ENCODE peak calls at places on chromosome 2, in eight cellular contexts. One of them, this sample, is unnamed. For H3K4me1 and H3K36me3, the result is how much of the 10 kb centered on the place peaks cover.

GRCh38 chr2:43424262-43425207 is 171.3 kb downstream of the THADA start:
- DNase-seq in heart left ventricle: no peak
- DNase-seq in aorta: no peak
- DNase-seq in neural progenitor cell: no peak
- DNase-seq in A673: no peak
- DNase-seq in prostate gland: no peak
- DNase-seq in fibroblast of lung: peak
- DNase-seq in suprapubic skin: no peak
- DNase-seq in this sample: no peak

GRCh38 chr2:219119422-219120043 is 41.1 kb downstream of the NHEJ1 start:
- DNase-seq in heart left ventricle: peak
- DNase-seq in A673: peak
- DNase-seq in prostate gland: peak
- DNase-seq in suprapubic skin: no peak
- DNase-seq in aorta: peak
- DNase-seq in fibroblast of lung: peak
- DNase-seq in neural progenitor cell: peak
- DNase-seq in this sample: peak

GRCh38 chr2:138058427-138058826 is 94.2 kb downstream of the HNMT start:
- DNase-seq in neural progenitor cell: no peak
- DNase-seq in fibroblast of lung: no peak
- DNase-seq in suprapubic skin: no peak
- DNase-seq in heart left ventricle: no peak
- DNase-seq in prostate gland: no peak
- DNase-seq in aorta: no peak
- DNase-seq in A673: no peak
- DNase-seq in this sample: no peak

GRCh38 chr2:164826293-164827243 is 15.1 kb downstream of the COBLL1 start:
- DNase-seq in suprapubic skin: no peak
- DNase-seq in A673: peak
- DNase-seq in fibroblast of lung: no peak
- DNase-seq in heart left ventricle: peak
- DNase-seq in neural progenitor cell: no peak
- DNase-seq in aorta: peak
- DNase-seq in prostate gland: peak
- DNase-seq in this sample: no peak

GRCh38 chr2:223314831-223315230 is 262.8 kb downstream of the KCNE4 start:
- DNase-seq in A673: peak
- DNase-seq in fibroblast of lung: no peak
- DNase-seq in aorta: no peak
- DNase-seq in neural progenitor cell: no peak
- DNase-seq in suprapubic skin: no peak
- DNase-seq in heart left ventricle: no peak
- DNase-seq in prostate gland: no peak
- DNase-seq in this sample: no peak

GRCh38 chr2:24269270-24269669 is 91.1 kb downstream of the ITSN2 start:
- DNase-seq in fibroblast of lung: no peak
- DNase-seq in suprapubic skin: no peak
- DNase-seq in A673: peak
- DNase-seq in prostate gland: no peak
- DNase-seq in heart left ventricle: no peak
- DNase-seq in aorta: no peak
- DNase-seq in neural progenitor cell: no peak
- DNase-seq in this sample: no peak

GRCh38 chr2:21059885-21060610 is 16.2 kb upstream of the APOB start:
- DNase-seq in A673: no peak
- DNase-seq in prostate gland: no peak
- DNase-seq in heart left ventricle: no peak
- DNase-seq in fibroblast of lung: no peak
- DNase-seq in suprapubic skin: no peak
- DNase-seq in aorta: no peak
- DNase-seq in neural progenitor cell: no peak
- DNase-seq in this sample: no peak

GRCh38 chr2:11505652-11506610 is 27.9 kb upstream of the GREB1 start:
- DNase-seq in prostate gland: no peak
- DNase-seq in aorta: no peak
- DNase-seq in fibroblast of lung: no peak
- DNase-seq in suprapubic skin: no peak
- DNase-seq in neural progenitor cell: no peak
- DNase-seq in A673: no peak
- DNase-seq in heart left ventricle: no peak
- DNase-seq in this sample: no peak

GRCh38 chr2:200477667-200478121 is 32.2 kb downstream of the KCTD18 start:
- DNase-seq in prostate gland: no peak
- DNase-seq in suprapubic skin: no peak
- DNase-seq in neural progenitor cell: no peak
- DNase-seq in heart left ventricle: peak
- DNase-seq in A673: no peak
- DNase-seq in aorta: peak
- DNase-seq in fibroblast of lung: peak
- DNase-seq in this sample: no peak

GRCh38 chr2:240319855-240320560 is 115.5 kb upstream of the GPC1 start:
- DNase-seq in aorta: peak
- DNase-seq in heart left ventricle: peak
- DNase-seq in fibroblast of lung: peak
- DNase-seq in suprapubic skin: no peak
- DNase-seq in prostate gland: no peak
- DNase-seq in neural progenitor cell: peak
- DNase-seq in A673: peak
- DNase-seq in this sample: no peak

GRCh38 chr2:189466656-189467055 is 25.4 kb downstream of the WDR75 start:
- DNase-seq in prostate gland: no peak
- DNase-seq in suprapubic skin: no peak
- DNase-seq in A673: peak
- DNase-seq in aorta: no peak
- DNase-seq in fibroblast of lung: peak
- DNase-seq in heart left ventricle: no peak
- DNase-seq in neural progenitor cell: peak
- DNase-seq in this sample: no peak

GRCh38 chr2:133400411-133400810 is 167.9 kb downstream of the NCKAP5 start:
- DNase-seq in suprapubic skin: no peak
- DNase-seq in neural progenitor cell: no peak
- DNase-seq in prostate gland: no peak
- DNase-seq in heart left ventricle: no peak
- DNase-seq in aorta: no peak
- DNase-seq in A673: no peak
- DNase-seq in fibroblast of lung: no peak
- DNase-seq in this sample: no peak

GRCh38 chr2:46983065-46983801 is 67.6 kb upstream of the MCFD2 start:
- DNase-seq in fibroblast of lung: peak
- DNase-seq in heart left ventricle: no peak
- DNase-seq in neural progenitor cell: no peak
- DNase-seq in suprapubic skin: no peak
- DNase-seq in prostate gland: no peak
- DNase-seq in A673: no peak
- DNase-seq in aorta: peak
- DNase-seq in this sample: no peak

GRCh38 chr2:46982356-46983064 is 66.9 kb upstream of the MCFD2 start:
- DNase-seq in aorta: no peak
- DNase-seq in fibroblast of lung: no peak
- DNase-seq in neural progenitor cell: no peak
- DNase-seq in prostate gland: no peak
- DNase-seq in heart left ventricle: no peak
- DNase-seq in A673: no peak
- DNase-seq in suprapubic skin: no peak
- DNase-seq in this sample: no peak

GRCh38 chr2:46985512-46985911 is 69.9 kb upstream of the MCFD2 start:
- DNase-seq in suprapubic skin: no peak
- DNase-seq in heart left ventricle: no peak
- DNase-seq in fibroblast of lung: no peak
- DNase-seq in aorta: no peak
- DNase-seq in prostate gland: no peak
- DNase-seq in neural progenitor cell: no peak
- DNase-seq in A673: no peak
- DNase-seq in this sample: no peak

GRCh38 chr2:46984034-46984433 is 68.4 kb upstream of the MCFD2 start:
- DNase-seq in fibroblast of lung: no peak
- DNase-seq in prostate gland: no peak
- DNase-seq in neural progenitor cell: no peak
- DNase-seq in heart left ventricle: no peak
- DNase-seq in suprapubic skin: no peak
- DNase-seq in aorta: no peak
- DNase-seq in A673: no peak
- DNase-seq in this sample: no peak

GRCh38 chr2:46984642-46985476 is 69.3 kb upstream of the MCFD2 start:
- DNase-seq in suprapubic skin: peak
- DNase-seq in prostate gland: peak
- DNase-seq in A673: peak
- DNase-seq in aorta: peak
- DNase-seq in heart left ventricle: peak
- DNase-seq in neural progenitor cell: no peak
- DNase-seq in fibroblast of lung: peak
- DNase-seq in this sample: no peak
- H3K4me3 ChIP-seq in suprapubic skin: no peak
- H3K4me3 ChIP-seq in prostate gland: no peak
- H3K4me3 ChIP-seq in A673: no peak
- H3K4me3 ChIP-seq in aorta: no peak
- H3K4me3 ChIP-seq in heart left ventricle: no peak
- H3K4me3 ChIP-seq in neural progenitor cell: no peak
- H3K4me3 ChIP-seq in fibroblast of lung: no peak
- H3K4me3 ChIP-seq in this sample: no peak

GRCh38 chr2:32572737-32573136 is 55.1 kb upstream of the TTC27 start:
- DNase-seq in heart left ventricle: no peak
- DNase-seq in neural progenitor cell: no peak
- DNase-seq in prostate gland: no peak
- DNase-seq in suprapubic skin: no peak
- DNase-seq in fibroblast of lung: no peak
- DNase-seq in A673: no peak
- DNase-seq in aorta: no peak
- DNase-seq in this sample: no peak
- H3K4me1 ChIP-seq in heart left ventricle: under half
- H3K4me1 ChIP-seq in neural progenitor cell: under half
- H3K4me1 ChIP-seq in prostate gland: under half
- H3K4me1 ChIP-seq in suprapubic skin: under half
- H3K4me1 ChIP-seq in fibroblast of lung: under half
- H3K4me1 ChIP-seq in A673: under half
- H3K4me1 ChIP-seq in aorta: under half
- H3K4me1 ChIP-seq in this sample: under half

GRCh38 chr2:217810275-217810674 is 192.5 kb downstream of the TNS1 start:
- DNase-seq in suprapubic skin: no peak
- DNase-seq in aorta: no peak
- DNase-seq in heart left ventricle: no peak
- DNase-seq in fibroblast of lung: no peak
- DNase-seq in A673: no peak
- DNase-seq in neural progenitor cell: no peak
- DNase-seq in prostate gland: no peak
- DNase-seq in this sample: no peak
- H3K36me3 ChIP-seq in suprapubic skin: half or more
- H3K36me3 ChIP-seq in aorta: under half
- H3K36me3 ChIP-seq in heart left ventricle: half or more
- H3K36me3 ChIP-seq in fibroblast of lung: under half
- H3K36me3 ChIP-seq in A673: half or more
- H3K36me3 ChIP-seq in neural progenitor cell: under half
- H3K36me3 ChIP-seq in prostate gland: under half
- H3K36me3 ChIP-seq in this sample: under half

GRCh38 chr2:212958757-212959295 is 192.6 kb downstream of the IKZF2 start:
- DNase-seq in heart left ventricle: no peak
- DNase-seq in neural progenitor cell: no peak
- DNase-seq in aorta: no peak
- DNase-seq in suprapubic skin: no peak
- DNase-seq in prostate gland: no peak
- DNase-seq in fibroblast of lung: no peak
- DNase-seq in A673: peak
- DNase-seq in this sample: no peak
- H3K4me3 ChIP-seq in heart left ventricle: no peak
- H3K4me3 ChIP-seq in neural progenitor cell: no peak
- H3K4me3 ChIP-seq in aorta: no peak
- H3K4me3 ChIP-seq in suprapubic skin: no peak
- H3K4me3 ChIP-seq in prostate gland: no peak
- H3K4me3 ChIP-seq in fibroblast of lung: no peak
- H3K4me3 ChIP-seq in A673: no peak
- H3K4me3 ChIP-seq in this sample: no peak

GRCh38 chr2:71884303-71885042 is 263.2 kb downstream of the CYP26B1 start:
- DNase-seq in suprapubic skin: no peak
- DNase-seq in neural progenitor cell: no peak
- DNase-seq in aorta: no peak
- DNase-seq in A673: peak
- DNase-seq in prostate gland: no peak
- DNase-seq in heart left ventricle: no peak
- DNase-seq in fibroblast of lung: peak
- DNase-seq in this sample: no peak
- H3K4me1 ChIP-seq in suprapubic skin: under half
- H3K4me1 ChIP-seq in neural progenitor cell: under half
- H3K4me1 ChIP-seq in aorta: under half
- H3K4me1 ChIP-seq in A673: under half
- H3K4me1 ChIP-seq in prostate gland: under half
- H3K4me1 ChIP-seq in heart left ventricle: under half
- H3K4me1 ChIP-seq in fibroblast of lung: under half
- H3K4me1 ChIP-seq in this sample: under half

GRCh38 chr2:159381574-159381973 is 95.1 kb upstream of the WDSUB1 start:
- DNase-seq in heart left ventricle: no peak
- DNase-seq in aorta: no peak
- DNase-seq in neural progenitor cell: no peak
- DNase-seq in prostate gland: no peak
- DNase-seq in fibroblast of lung: no peak
- DNase-seq in suprapubic skin: no peak
- DNase-seq in A673: peak
- DNase-seq in this sample: no peak
- H3K36me3 ChIP-seq in heart left ventricle: half or more
- H3K36me3 ChIP-seq in aorta: under half
- H3K36me3 ChIP-seq in neural progenitor cell: under half
- H3K36me3 ChIP-seq in prostate gland: under half
- H3K36me3 ChIP-seq in fibroblast of lung: under half
- H3K36me3 ChIP-seq in suprapubic skin: under half
- H3K36me3 ChIP-seq in A673: under half
- H3K36me3 ChIP-seq in this sample: under half

DNA sequence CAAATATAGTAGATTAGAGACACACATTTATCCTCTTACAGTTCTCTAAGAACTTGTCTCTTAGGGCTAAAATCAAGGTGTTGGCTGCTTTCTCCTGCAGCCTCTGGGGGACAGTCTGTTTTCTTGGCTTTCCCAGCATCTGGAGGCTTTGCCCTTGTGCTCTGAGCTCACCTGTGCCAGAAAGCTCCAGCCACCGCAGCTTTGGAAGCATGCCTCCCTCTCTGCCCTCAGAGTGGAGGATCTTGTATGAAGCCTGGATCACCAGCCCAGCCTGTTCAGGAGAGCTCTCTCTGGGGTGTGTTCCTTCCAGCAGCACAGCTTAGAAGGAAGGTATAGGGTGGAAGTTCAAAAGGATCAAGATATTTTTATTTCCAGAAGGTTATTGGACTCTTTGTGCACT is 53.1 kb upstream of the TPO start:
- DNase-seq in prostate gland: no peak
- DNase-seq in A673: no peak
- DNase-seq in fibroblast of lung: no peak
- DNase-seq in suprapubic skin: no peak
- DNase-seq in aorta: no peak
- DNase-seq in heart left ventricle: no peak
- DNase-seq in neural progenitor cell: no peak
- DNase-seq in this sample: no peak
- H3K4me3 ChIP-seq in prostate gland: no peak
- H3K4me3 ChIP-seq in A673: no peak
- H3K4me3 ChIP-seq in fibroblast of lung: no peak
- H3K4me3 ChIP-seq in suprapubic skin: no peak
- H3K4me3 ChIP-seq in aorta: no peak
- H3K4me3 ChIP-seq in heart left ventricle: no peak
- H3K4me3 ChIP-seq in neural progenitor cell: no peak
- H3K4me3 ChIP-seq in this sample: no peak